ENCODE peak calls at places on chromosomes 11 and 22, in five cellular contexts. V, M, T, N and H are unnamed samples.

GRCh38 chr22:40084246-40084645 is 89.5 kb downstream of the FAM83F start:
- DNase-seq in M (no peak), T (no peak), N (no peak), V (no peak), H (no peak)

GRCh38 chr22:39117585-39118191 is 20.6 kb downstream of the APOBEC3H start:
- DNase-seq in V (peak), T (peak), N (peak), M (peak), H (peak)

GRCh38 chr22:19566599-19567382 is 42.6 kb upstream of the CLDN5 start:
- DNase-seq in V (no peak), T (peak), N (no peak), M (no peak), H (no peak)

GRCh38 chr11:69475866-69476714 is 5.4 kb upstream of the LINC01488 start:
- DNase-seq in M (no peak), T (no peak), V (no peak), N (no peak), H (no peak)

GRCh38 chr11:63985812-63986155 is 454 bp upstream of the OTUB1 start:
- DNase-seq in T (no peak), M (no peak), N (no peak), V (peak), H (no peak)

GRCh38 chr22:41021039-41021654 is 70.0 kb downstream of the RBX1 start:
- DNase-seq in M (no peak), N (no peak), T (no peak), V (peak), H (no peak)

GRCh38 chr22:25774575-25775026 is 32.6 kb downstream of the MYO18B start:
- DNase-seq in T (no peak), M (no peak), N (no peak), V (no peak), H (no peak)

GRCh38 chr11:36142439-36142838 is 146.8 kb downstream of the COMMD9 start:
- DNase-seq in T (no peak), N (no peak), M (no peak), V (no peak), H (no peak)

GRCh38 chr11:38839076-38839475 is 2241.0 kb upstream of the RAG2 start:
- DNase-seq in T (no peak), M (no peak), V (no peak), N (no peak), H (no peak)

GRCh38 chr11:10893713-10894112 is 35.9 kb upstream of the ZBED5 start:
- DNase-seq in M (peak), V (no peak), T (no peak), N (peak), H (peak)

GRCh38 chr11:33722579-33723234 is 13.5 kb downstream of the CD59 start:
- DNase-seq in V (no peak), T (no peak), N (peak), M (peak), H (peak)

GRCh38 chr11:10004526-10005113 is 289.4 kb downstream of the SBF2 start:
- DNase-seq in V (no peak), N (no peak), T (no peak), M (peak), H (no peak)

GRCh38 chr11:47715082-47715669 is at the start of gene AGBL2:
- DNase-seq in V (peak), T (peak), M (peak), N (peak), H (peak)

GRCh38 chr11:30016588-30017363 is at the start of gene KCNA4:
- DNase-seq in M (peak), N (no peak), T (peak), V (no peak), H (peak)

GRCh38 chr11:31237819-31238771 is 131.4 kb downstream of the DCDC1 start:
- DNase-seq in V (no peak), N (no peak), T (no peak), M (peak), H (peak)

GRCh38 chr11:119624102-119624615 is 104.8 kb downstream of the NECTIN1 start:
- DNase-seq in M (no peak), T (no peak), V (no peak), N (no peak), H (no peak)

GRCh38 chr11:12717851-12718291 is 43.6 kb downstream of the TEAD1 start:
- DNase-seq in T (no peak), V (no peak), M (peak), N (no peak), H (no peak)

GRCh38 chr11:65918211-65919150 is at the start of gene C11orf68:
- DNase-seq in V (no peak), M (no peak), N (no peak), T (peak), H (peak)

GRCh38 chr22:37501610-37502341 is 15.6 kb upstream of the MFNG start:
- DNase-seq in M (peak), V (peak), T (peak), N (peak), H (peak)

GRCh38 chr22:38262051-38262795 is 10.6 kb downstream of the TMEM184B start:
- DNase-seq in N (no peak), V (peak), T (no peak), M (peak), H (no peak)

GRCh38 chr11:868394-868793 is 25.7 kb downstream of the TSPAN4 start:
- DNase-seq in V (no peak), T (no peak), N (no peak), M (no peak), H (no peak)

DNA sequence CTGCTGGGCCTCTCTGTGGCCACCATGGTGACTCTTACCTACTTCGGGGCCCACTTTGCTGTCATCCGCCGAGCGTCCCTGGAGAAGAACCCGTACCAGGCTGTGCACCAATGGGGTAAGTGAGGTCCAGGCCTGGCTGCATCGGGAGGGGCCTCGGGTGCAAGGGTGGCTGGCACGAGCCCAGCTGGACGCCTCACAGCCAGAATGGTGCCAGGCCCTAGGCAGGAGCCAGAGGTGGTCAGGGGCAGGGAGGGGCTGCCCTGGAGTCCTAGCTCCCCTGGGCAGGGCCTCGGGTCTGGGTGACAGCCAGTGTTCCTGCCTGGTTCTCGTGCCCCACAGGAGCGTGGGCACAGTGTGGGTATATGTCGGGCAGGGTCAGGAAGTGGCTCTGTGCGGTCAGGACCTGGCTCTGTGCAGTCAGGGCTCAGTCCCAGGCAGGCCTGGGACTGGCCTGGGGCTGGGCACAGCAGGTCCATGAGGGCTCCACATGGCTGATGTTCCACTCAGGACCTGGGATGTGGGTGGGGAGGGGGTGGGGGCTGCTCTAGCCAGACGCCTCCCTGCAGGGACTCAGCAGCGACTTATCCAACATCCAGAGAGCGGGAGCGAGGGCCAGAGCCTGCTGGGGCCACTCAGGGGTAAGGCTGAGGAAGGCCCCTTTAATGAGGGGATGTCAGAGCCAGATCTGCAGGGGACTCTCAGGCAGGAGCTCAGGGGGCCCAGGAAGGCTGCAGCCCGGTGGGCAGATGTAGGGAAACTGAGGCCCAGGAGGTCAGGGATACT is 1.2 kb downstream of the TSPAN32 start:
- DNase-seq in V (peak), T (peak), M (no peak), N (no peak), H (no peak)
- TF ChIP-seq CTCF in V (no peak), T (no peak), M (no peak), N (no peak), H (no peak)

DNA sequence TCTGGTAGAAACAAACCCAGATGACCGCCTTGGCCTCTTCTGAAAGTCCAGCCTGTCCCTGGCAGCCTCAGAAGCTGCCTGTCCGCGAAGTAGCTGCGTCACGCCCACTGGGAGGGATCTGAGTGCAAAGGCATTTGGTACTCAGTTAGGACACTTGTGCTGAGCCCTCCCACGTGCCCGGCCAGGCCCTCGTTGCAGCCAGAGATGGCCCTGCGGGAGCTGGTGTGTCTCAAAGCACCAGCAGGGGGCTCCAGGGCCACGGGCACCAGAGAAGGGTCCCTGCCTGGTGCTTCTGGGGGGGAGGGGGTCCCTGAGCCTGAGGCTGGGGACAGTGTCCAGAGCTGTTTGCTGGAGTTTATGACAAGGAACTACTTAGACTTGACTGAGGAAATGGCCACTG is 5.8 kb downstream of the SELENOO start:
- DNase-seq in M (peak), T (peak), V (no peak), N (no peak), H (peak)
- TF ChIP-seq CTCF in M (peak), T (peak), V (peak), N (peak), H (peak)

DNA sequence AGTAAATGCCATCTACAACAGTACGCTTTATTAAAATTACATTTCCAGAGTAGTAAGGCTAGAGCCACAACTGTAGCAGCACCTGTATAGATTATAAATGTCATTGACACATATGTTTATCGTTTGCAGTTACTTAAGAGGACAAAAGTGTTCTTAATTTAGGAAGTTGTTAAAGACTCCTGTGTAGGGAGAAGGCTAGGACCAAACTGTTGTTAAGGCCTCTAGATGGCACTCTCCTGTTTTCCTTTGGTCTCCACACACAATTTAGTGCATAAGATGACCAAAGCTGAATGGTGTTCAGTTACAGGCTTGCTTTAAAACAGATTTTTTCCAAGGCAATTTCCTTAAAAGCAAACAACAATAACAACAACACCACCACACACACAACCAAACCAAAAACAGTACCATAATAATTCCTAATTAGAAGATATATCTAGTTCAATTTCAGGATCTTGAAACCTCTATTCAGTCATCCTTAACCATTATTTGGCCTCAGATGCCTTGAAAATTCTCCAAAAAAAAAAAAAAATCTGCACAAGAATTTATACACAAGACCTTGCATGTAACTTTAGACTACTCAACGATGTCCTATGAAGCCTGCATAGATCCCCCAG is 42.5 kb upstream of the APOA1 start:
- DNase-seq in M (peak), N (peak), V (no peak), T (peak), H (peak)
- TF ChIP-seq CTCF in M (peak), N (peak), V (peak), T (peak), H (peak)

DNA sequence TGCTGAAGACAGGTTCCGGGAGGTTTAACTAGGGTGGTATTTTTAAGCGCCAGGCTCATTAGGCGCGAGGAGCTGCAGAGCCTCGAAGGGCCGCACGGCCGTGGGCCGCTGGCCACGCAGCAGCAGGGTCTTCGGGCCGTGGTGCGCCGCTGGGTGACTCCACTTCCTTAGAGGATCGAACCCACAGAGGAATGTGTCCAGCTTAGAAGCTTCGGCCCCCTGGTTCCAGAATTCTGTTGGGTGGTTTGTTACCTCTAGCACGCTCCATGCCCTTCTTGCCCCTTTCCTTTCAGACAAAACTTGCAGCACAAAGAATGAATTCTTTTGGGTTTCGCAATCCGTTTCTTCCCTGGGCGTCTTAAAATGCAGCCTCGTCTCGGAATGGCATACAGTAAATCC is 773 bp upstream of the PATL1 start:
- DNase-seq in T (peak), V (peak), M (peak), N (peak), H (peak)
- TF ChIP-seq CTCF in T (no peak), V (no peak), M (no peak), N (no peak), H (no peak)

DNA sequence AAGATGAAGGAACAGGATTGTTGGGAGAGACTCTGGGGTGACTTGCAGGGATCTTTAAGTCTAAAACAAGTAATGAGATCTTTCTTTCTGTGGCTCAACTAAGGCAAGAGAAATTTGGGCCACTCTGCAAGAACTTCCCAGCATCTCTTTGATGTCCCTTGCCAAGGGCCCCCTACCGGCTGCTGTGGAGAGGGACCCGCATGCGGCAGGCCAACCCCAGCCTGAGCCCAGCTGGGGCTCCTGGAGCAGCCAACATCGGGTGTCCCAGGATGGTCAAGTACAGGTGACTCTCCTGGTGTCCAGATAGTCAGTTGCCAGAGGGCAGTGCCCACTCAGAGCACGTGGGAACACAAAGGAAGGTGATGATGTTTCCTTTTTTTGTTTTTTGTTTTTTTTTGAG is 363.2 kb downstream of the TBC1D22A start:
- DNase-seq in V (no peak), M (no peak), T (no peak), N (no peak), H (peak)
- TF ChIP-seq CTCF in V (no peak), M (peak), T (no peak), N (no peak), H (peak)